ENCODE peak calls at places on chromosomes 7 and 10, in five cellular contexts. E is neuronal stem cell; Z is naive thymus-derived CD4-positive, alpha-beta T cell; M is CD4-positive, CD25-positive, alpha-beta regulatory T cell; G is stomach. L is an unnamed sample.

GRCh38 chr10:129790710-129791446 is 173.2 kb downstream of the EBF3 start:
- DNase-seq in E (no peak), Z (no peak), M (no peak), G (no peak), L (no peak)

GRCh38 chr10:97887399-97887798 is 37.8 kb downstream of the GOLGA7B start:
- DNase-seq in E (no peak), Z (no peak), M (no peak), G (no peak), L (no peak)

GRCh38 chr7:84822941-84823510 is 363.8 kb downstream of the SEMA3D start:
- DNase-seq in E (no peak), Z (no peak), M (no peak), G (no peak), L (no peak)

GRCh38 chr10:739403-739802 is 49.9 kb upstream of the DIP2C start:
- DNase-seq in E (no peak), Z (no peak), M (no peak), G (no peak), L (no peak)

GRCh38 chr10:65194555-65194954 is 1673.4 kb downstream of the REEP3 start:
- DNase-seq in E (no peak), Z (no peak), M (no peak), G (no peak), L (no peak)

GRCh38 chr10:49309691-49310371 is 10.9 kb downstream of the C10orf71 start:
- DNase-seq in E (no peak), Z (no peak), M (no peak), G (no peak), L (no peak)

GRCh38 chr7:141225916-141226618 is 152.2 kb downstream of the TMEM178B start:
- DNase-seq in E (no peak), Z (no peak), M (no peak), G (no peak), L (peak)

GRCh38 chr10:101588879-101589278 is 758 bp downstream of the DPCD start:
- DNase-seq in E (no peak), Z (no peak), M (no peak), G (no peak), L (no peak)

GRCh38 chr10:91756286-91756685 is 41.9 kb upstream of the TNKS2 start:
- DNase-seq in E (no peak), Z (no peak), M (no peak), G (no peak), L (no peak)

GRCh38 chr7:1229334-1229935 is 3.2 kb upstream of the UNCX start:
- DNase-seq in E (no peak), Z (no peak), M (no peak), G (no peak), L (no peak)

GRCh38 chr7:157136372-157136771 is 2.4 kb upstream of the UBE3C start:
- DNase-seq in E (no peak), Z (no peak), M (no peak), G (no peak), L (no peak)

GRCh38 chr7:84078415-84078814 is 116.2 kb downstream of the SEMA3A start:
- DNase-seq in E (no peak), Z (no peak), M (no peak), G (no peak), L (no peak)

GRCh38 chr7:106915873-106916272 is 50.8 kb downstream of the PIK3CG start:
- DNase-seq in E (no peak), Z (no peak), M (no peak), G (no peak), L (no peak)

GRCh38 chr10:71604324-71605018 is 115.1 kb downstream of the C10orf105 start:
- DNase-seq in E (no peak), Z (no peak), M (no peak), G (peak), L (no peak)

GRCh38 chr10:131044379-131044778 is 267.1 kb downstream of the TCERG1L start:
- DNase-seq in E (no peak), Z (no peak), M (no peak), G (no peak), L (no peak)

GRCh38 chr10:5234106-5234877 is 37.7 kb downstream of the AKR1C4 start:
- DNase-seq in E (no peak), Z (no peak), M (no peak), G (peak), L (no peak)

GRCh38 chr7:149817301-149817771 is 20.8 kb upstream of the ZNF862 start:
- DNase-seq in E (no peak), Z (no peak), M (no peak), G (no peak), L (no peak)

GRCh38 chr10:75552171-75552570 is 120.7 kb downstream of the LRMDA start:
- DNase-seq in E (no peak), Z (no peak), M (no peak), G (no peak), L (no peak)

GRCh38 chr10:11557513-11557912 is 53.9 kb downstream of the USP6NL start:
- DNase-seq in E (no peak), Z (no peak), M (no peak), G (no peak), L (no peak)

GRCh38 chr10:44334621-44335184 is 50.2 kb downstream of the CXCL12 start:
- DNase-seq in E (no peak), Z (no peak), M (no peak), G (no peak), L (no peak)

GRCh38 chr7:137848095-137848494 is 1.3 kb upstream of the DGKI start:
- DNase-seq in E (no peak), Z (no peak), M (no peak), G (no peak), L (no peak)

GRCh38 chr10:21521910-21522533 is 3.5 kb downstream of the SKIDA1 start:
- DNase-seq in E (no peak), Z (no peak), M (no peak), G (no peak), L (no peak)

GRCh38 chr10:62178568-62178967 is 90.1 kb downstream of the RTKN2 start:
- DNase-seq in E (no peak), Z (no peak), M (no peak), G (no peak), L (no peak)

GRCh38 chr10:48501226-48501625 is 103.6 kb downstream of the ARHGAP22 start:
- DNase-seq in E (no peak), Z (no peak), M (no peak), G (peak), L (no peak)

GRCh38 chr7:150388306-150388705 is 9.2 kb downstream of the ZNF775 start:
- DNase-seq in E (no peak), Z (no peak), M (no peak), G (no peak), L (no peak)

GRCh38 chr10:4503076-4503475 is 322.9 kb upstream of the AKR1E2 start:
- DNase-seq in E (no peak), Z (no peak), M (no peak), G (no peak), L (no peak)

GRCh38 chr10:64515975-64516699 is 994.9 kb downstream of the REEP3 start:
- DNase-seq in E (no peak), Z (no peak), M (no peak), G (no peak), L (no peak)

GRCh38 chr7:101862280-101863220 is 45.1 kb downstream of the CUX1 start:
- DNase-seq in E (no peak), Z (no peak), M (no peak), G (no peak), L (no peak)

GRCh38 chr7:19404912-19405329 is 259.7 kb upstream of the FERD3L start:
- DNase-seq in E (no peak), Z (no peak), M (no peak), G (no peak), L (no peak)

GRCh38 chr10:33073641-33074410 is 115.8 kb upstream of the ITGB1 start:
- DNase-seq in E (no peak), Z (no peak), M (no peak), G (no peak), L (no peak)

GRCh38 chr10:94683214-94684054 is at the start of gene CYP2C18:
- DNase-seq in E (no peak), Z (no peak), M (no peak), G (no peak), L (no peak)
- H3K27ac ChIP-seq in E (no peak), Z (no peak), M (no peak), G (peak), L (no peak)

GRCh38 chr7:121798076-121798475 is 74.9 kb upstream of the PTPRZ1 start:
- DNase-seq in E (peak), Z (no peak), M (no peak), G (no peak), L (no peak)
- H3K27ac ChIP-seq in E (peak), Z (no peak), M (no peak), G (no peak), L (peak)

GRCh38 chr7:44061645-44062179 is 3.7 kb downstream of the PGAM2 start:
- DNase-seq in E (no peak), Z (no peak), M (no peak), G (no peak), L (no peak)

GRCh38 chr7:44062903-44063295 is 2.5 kb downstream of the PGAM2 start:
- DNase-seq in E (no peak), Z (no peak), M (no peak), G (no peak), L (no peak)

GRCh38 chr7:44060948-44061644 is 4.3 kb downstream of the PGAM2 start:
- DNase-seq in E (no peak), Z (no peak), M (no peak), G (no peak), L (no peak)

GRCh38 chr7:44063547-44063893 is 1.8 kb downstream of the PGAM2 start:
- DNase-seq in E (no peak), Z (no peak), M (no peak), G (no peak), L (no peak)

DNA sequence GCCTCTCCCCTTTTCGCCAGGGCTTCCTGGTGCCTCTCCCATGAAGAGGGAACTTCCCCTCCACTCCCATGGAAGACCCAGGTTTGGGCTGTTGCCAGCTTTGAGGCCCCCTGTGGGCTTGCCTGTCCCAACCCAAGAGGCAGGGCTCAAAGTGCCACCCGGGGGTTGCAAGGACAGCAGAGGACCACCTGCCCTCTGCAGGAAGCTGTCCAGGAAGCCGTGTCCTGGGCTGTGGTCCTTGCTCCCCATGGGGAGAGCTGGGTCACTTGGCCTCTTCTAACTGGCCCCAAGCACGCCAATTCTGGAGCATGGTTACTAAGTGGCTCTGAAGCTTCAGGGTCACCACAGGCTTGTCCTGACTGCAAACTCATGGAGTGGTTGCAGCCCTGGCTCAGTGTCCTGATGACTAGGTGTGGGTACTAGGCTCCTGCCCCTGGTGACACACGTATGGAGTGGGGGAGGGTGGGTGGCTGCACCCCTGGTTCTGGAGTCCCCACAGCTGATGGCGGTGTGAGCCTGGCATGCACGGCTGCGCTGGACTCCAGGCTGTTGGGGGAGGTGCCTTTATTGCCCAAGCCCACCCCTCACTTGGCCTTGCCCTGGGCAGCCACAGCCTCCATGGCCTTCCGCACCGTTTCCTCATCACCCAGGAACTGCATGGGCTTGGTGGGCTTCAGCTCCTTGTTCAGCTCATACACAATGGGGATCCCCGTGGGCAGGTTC is 3.0 kb downstream of the PGAM2 start:
- DNase-seq in E (no peak), Z (no peak), M (no peak), G (no peak), L (no peak)
- H3K27ac ChIP-seq in E (no peak), Z (no peak), M (no peak), G (no peak), L (no peak)

GRCh38 chr7:25802057-25802456 is 349.9 kb upstream of the NFE2L3 start:
- DNase-seq in E (no peak), Z (no peak), M (no peak), G (no peak), L (no peak)
- H3K27ac ChIP-seq in E (no peak), Z (no peak), M (no peak), G (no peak), L (no peak)

GRCh38 chr10:60951272-60951724 is 7.3 kb upstream of the RHOBTB1 start:
- DNase-seq in E (no peak), Z (no peak), M (no peak), G (no peak), L (no peak)

GRCh38 chr10:60952846-60953220 is 8.8 kb upstream of the RHOBTB1 start:
- DNase-seq in E (no peak), Z (no peak), M (no peak), G (no peak), L (no peak)

GRCh38 chr10:60952067-60952845 is 8.3 kb upstream of the RHOBTB1 start:
- DNase-seq in E (no peak), Z (no peak), M (no peak), G (no peak), L (no peak)

GRCh38 chr10:60950312-60950711 is 6.3 kb upstream of the RHOBTB1 start:
- DNase-seq in E (no peak), Z (no peak), M (no peak), G (no peak), L (no peak)

GRCh38 chr10:60948871-60949270 is 4.9 kb upstream of the RHOBTB1 start:
- DNase-seq in E (no peak), Z (no peak), M (no peak), G (no peak), L (no peak)
- H3K27ac ChIP-seq in E (no peak), Z (no peak), M (no peak), G (no peak), L (no peak)

DNA sequence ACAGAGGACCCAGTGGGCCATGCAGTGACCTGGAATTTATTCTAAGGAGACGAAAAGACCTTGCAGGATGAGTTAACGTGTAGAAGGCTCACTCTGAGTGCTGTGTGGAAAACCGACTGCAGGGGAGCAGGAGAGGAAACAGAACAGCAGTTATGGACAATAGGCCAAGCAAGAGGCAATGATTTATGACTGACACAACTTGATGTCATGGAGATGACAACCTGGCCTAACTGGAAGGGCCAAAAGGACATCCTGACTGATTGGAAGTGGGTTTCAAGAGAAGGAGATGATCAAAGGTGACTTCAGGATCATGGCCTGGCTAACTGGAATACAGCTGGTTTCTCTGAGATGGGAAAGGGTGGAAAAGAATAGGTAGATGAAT is 70.2 kb upstream of the RAPGEF5 start:
- DNase-seq in E (no peak), Z (no peak), M (no peak), G (no peak), L (no peak)
- H3K27ac ChIP-seq in E (no peak), Z (no peak), M (no peak), G (no peak), L (no peak)

DNA sequence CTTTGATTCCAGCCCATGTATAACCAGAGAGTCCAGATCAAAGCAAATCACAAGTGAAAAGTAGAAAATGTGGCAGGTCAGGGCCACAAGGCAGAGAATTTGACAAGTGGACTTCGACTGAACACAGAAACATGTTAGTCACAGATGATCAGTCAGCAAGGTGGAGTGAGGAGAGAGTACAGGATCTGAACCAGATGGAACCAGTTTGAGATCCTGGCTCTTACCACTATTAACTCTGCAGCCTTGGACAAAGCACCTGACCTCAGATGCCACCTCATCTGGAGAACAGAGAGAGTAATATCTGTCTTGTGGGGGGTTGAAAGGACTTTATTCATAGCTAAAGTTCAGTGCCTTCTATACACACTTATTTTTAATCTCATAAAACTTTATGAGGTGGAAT is 4.4 kb downstream of the MRLN start:
- DNase-seq in E (no peak), Z (no peak), M (no peak), G (no peak), L (no peak)
- H3K27ac ChIP-seq in E (no peak), Z (no peak), M (no peak), G (no peak), L (no peak)

DNA sequence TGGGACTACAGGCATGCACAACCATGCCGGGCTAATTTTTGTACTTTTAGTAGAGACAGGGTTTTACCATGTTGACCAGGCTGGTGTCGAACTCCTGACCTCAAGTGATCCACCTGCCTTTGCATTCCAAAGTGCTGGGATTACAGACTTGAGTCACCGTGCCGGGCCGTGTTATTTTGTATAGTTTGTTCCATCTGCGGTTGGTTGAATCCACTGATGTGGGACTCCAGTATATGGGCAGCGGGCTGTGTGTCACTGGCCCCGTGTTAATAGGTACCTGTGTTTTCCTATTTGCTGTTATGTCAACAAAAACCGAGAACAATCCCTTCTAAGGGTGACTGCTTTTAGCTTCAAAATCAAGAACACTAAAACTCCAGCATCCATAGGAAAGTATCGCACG is 297.6 kb upstream of the PITRM1 start:
- DNase-seq in E (no peak), Z (no peak), M (no peak), G (no peak), L (no peak)
- H3K27ac ChIP-seq in E (no peak), Z (no peak), M (no peak), G (no peak), L (no peak)

L was measured in caudate nucleus.